ENCODE peak calls at places on chromosome 1, in six cellular contexts. U is COR-L47; W is activated T-helper 1 cell treated with anti-CD3 and anti-CD28 coated beads, Interleukin-2, amount 50 U/mL, for 16 hours; Q is T-helper 2 cell; O is stimulated activated CD4-positive, alpha-beta T cell treated with anti-CD3 and anti-CD28 coated beads, Interleukin-2, amount 100 ng/mL, for 48 hours; E is sigmoid colon. K is an unnamed sample.

GRCh38 chr1:86137458-86137857 is 19.1 kb downstream of the COL24A1 start:
- DNase-seq in U (no peak), W (no peak), Q (no peak), O (no peak), E (no peak), K (no peak)

GRCh38 chr1:2104621-2105427 is 54.6 kb downstream of the PRKCZ start:
- DNase-seq in U (no peak), W (no peak), Q (no peak), O (no peak), E (no peak), K (no peak)

GRCh38 chr1:21651214-21652042 is 17.7 kb downstream of the RAP1GAP start:
- DNase-seq in U (peak), W (peak), Q (no peak), O (no peak), E (no peak), K (peak)

GRCh38 chr1:226643167-226643566 is 94.6 kb downstream of the STUM start:
- DNase-seq in U (no peak), W (no peak), Q (no peak), O (peak), E (peak), K (peak)

GRCh38 chr1:71490432-71490831 is 409.6 kb upstream of the ZRANB2 start:
- DNase-seq in U (no peak), W (no peak), Q (no peak), O (no peak), E (no peak), K (no peak)

GRCh38 chr1:45337630-45338320 is 2.2 kb upstream of the TOE1 start:
- DNase-seq in U (no peak), W (no peak), Q (no peak), O (no peak), E (no peak), K (no peak)

GRCh38 chr1:246497331-246497915 is 9.7 kb downstream of the SMYD3 start:
- DNase-seq in U (peak), W (no peak), Q (no peak), O (no peak), E (no peak), K (no peak)

GRCh38 chr1:61226791-61227567 is 144.6 kb downstream of the NFIA start:
- DNase-seq in U (peak), W (no peak), Q (no peak), O (no peak), E (no peak), K (no peak)

GRCh38 chr1:232385221-232385620 is 244.7 kb downstream of the SIPA1L2 start:
- DNase-seq in U (no peak), W (no peak), Q (no peak), O (no peak), E (peak), K (no peak)

GRCh38 chr1:18886003-18886335 is 16.4 kb downstream of the ALDH4A1 start:
- DNase-seq in U (no peak), W (no peak), Q (no peak), O (no peak), E (no peak), K (no peak)

GRCh38 chr1:226644541-226645176 is 94.4 kb downstream of the ITPKB start:
- DNase-seq in U (no peak), W (no peak), Q (no peak), O (no peak), E (peak), K (no peak)

GRCh38 chr1:159927211-159927886 is 2.0 kb upstream of the TAGLN2 start:
- DNase-seq in U (no peak), W (no peak), Q (no peak), O (no peak), E (no peak), K (no peak)

GRCh38 chr1:181086926-181087325 is 1.6 kb upstream of the IER5 start:
- DNase-seq in U (no peak), W (no peak), Q (no peak), O (no peak), E (no peak), K (no peak)